ENCODE peak calls at places on chromosomes 16 and 17, in four cellular contexts. One of them, this sample, is unnamed.

GRCh38 chr17:909642-910323 is 69.8 kb downstream of the NXN start:
- DNase-seq in IMR-90: no peak
- DNase-seq in fibroblast of lung: no peak
- DNase-seq in HCT116: no peak
- DNase-seq in this sample: no peak

GRCh38 chr16:79752421-79752820 is 151.9 kb upstream of the MAF start:
- DNase-seq in IMR-90: no peak
- DNase-seq in fibroblast of lung: peak
- DNase-seq in HCT116: no peak
- DNase-seq in this sample: no peak

GRCh38 chr16:29784157-29784556 is 6.1 kb downstream of the ZG16 start:
- DNase-seq in IMR-90: no peak
- DNase-seq in fibroblast of lung: no peak
- DNase-seq in HCT116: no peak
- DNase-seq in this sample: no peak

GRCh38 chr17:42163113-42163512 is 8.3 kb upstream of the RAB5C start:
- DNase-seq in IMR-90: no peak
- DNase-seq in fibroblast of lung: no peak
- DNase-seq in HCT116: peak
- DNase-seq in this sample: peak

GRCh38 chr17:19319771-19320505 is 42.6 kb downstream of the B9D1 start:
- DNase-seq in IMR-90: no peak
- DNase-seq in fibroblast of lung: no peak
- DNase-seq in HCT116: no peak
- DNase-seq in this sample: no peak

GRCh38 chr17:39236383-39236927 is 10.7 kb upstream of the STAC2 start:
- DNase-seq in IMR-90: no peak
- DNase-seq in fibroblast of lung: no peak
- DNase-seq in HCT116: no peak
- DNase-seq in this sample: no peak

GRCh38 chr16:14193316-14193871 is 122.3 kb downstream of the MRTFB start:
- DNase-seq in IMR-90: no peak
- DNase-seq in fibroblast of lung: no peak
- DNase-seq in HCT116: no peak
- DNase-seq in this sample: no peak

GRCh38 chr17:2233441-2233947 is 70.1 kb downstream of the SMG6 start:
- DNase-seq in IMR-90: peak
- DNase-seq in fibroblast of lung: peak
- DNase-seq in HCT116: no peak
- DNase-seq in this sample: no peak

GRCh38 chr17:59331929-59332889 is 754 bp downstream of the YPEL2 start:
- DNase-seq in IMR-90: no peak
- DNase-seq in fibroblast of lung: no peak
- DNase-seq in HCT116: no peak
- DNase-seq in this sample: peak

GRCh38 chr16:89003831-89004208 is 26.8 kb upstream of the CBFA2T3 start:
- DNase-seq in IMR-90: no peak
- DNase-seq in fibroblast of lung: no peak
- DNase-seq in HCT116: no peak
- DNase-seq in this sample: no peak

GRCh38 chr16:12145918-12146317 is 169.4 kb downstream of the SNX29 start:
- DNase-seq in IMR-90: peak
- DNase-seq in fibroblast of lung: no peak
- DNase-seq in HCT116: no peak
- DNase-seq in this sample: no peak

GRCh38 chr16:25734473-25735100 is 42.8 kb downstream of the HS3ST4 start:
- DNase-seq in IMR-90: no peak
- DNase-seq in fibroblast of lung: no peak
- DNase-seq in HCT116: no peak
- DNase-seq in this sample: no peak

GRCh38 chr17:8162232-8162996 is at the start of gene VAMP2:
- DNase-seq in IMR-90: peak
- DNase-seq in fibroblast of lung: peak
- DNase-seq in HCT116: no peak
- DNase-seq in this sample: peak

GRCh38 chr16:3472878-3473595 is 22.3 kb downstream of the C16orf90 start:
- DNase-seq in IMR-90: no peak
- DNase-seq in fibroblast of lung: peak
- DNase-seq in HCT116: no peak
- DNase-seq in this sample: no peak

GRCh38 chr17:17109231-17109630 is 67.0 kb downstream of the MPRIP start:
- DNase-seq in IMR-90: no peak
- DNase-seq in fibroblast of lung: no peak
- DNase-seq in HCT116: no peak
- DNase-seq in this sample: no peak

GRCh38 chr16:84658690-84659089 is 10.4 kb downstream of the KLHL36 start:
- DNase-seq in IMR-90: no peak
- DNase-seq in fibroblast of lung: no peak
- DNase-seq in HCT116: no peak
- DNase-seq in this sample: no peak

GRCh38 chr17:49067163-49067562 is 65.4 kb upstream of the B4GALNT2 start:
- DNase-seq in IMR-90: no peak
- DNase-seq in fibroblast of lung: no peak
- DNase-seq in HCT116: no peak
- DNase-seq in this sample: peak

GRCh38 chr16:88759245-88759975 is 25.6 kb downstream of the PIEZO1 start:
- DNase-seq in IMR-90: peak
- DNase-seq in fibroblast of lung: peak
- DNase-seq in HCT116: no peak
- DNase-seq in this sample: peak

GRCh38 chr17:40194821-40195220 is 17.6 kb downstream of the RAPGEFL1 start:
- DNase-seq in IMR-90: no peak
- DNase-seq in fibroblast of lung: no peak
- DNase-seq in HCT116: no peak
- DNase-seq in this sample: no peak

GRCh38 chr16:89256651-89257254 is 39.2 kb downstream of the ZNF778 start:
- DNase-seq in IMR-90: peak
- DNase-seq in fibroblast of lung: peak
- DNase-seq in HCT116: no peak
- DNase-seq in this sample: peak

GRCh38 chr16:53899471-53899870 is 195.5 kb downstream of the FTO start:
- DNase-seq in IMR-90: no peak
- DNase-seq in fibroblast of lung: no peak
- DNase-seq in HCT116: no peak
- DNase-seq in this sample: no peak

GRCh38 chr17:40550608-40551007 is 14.7 kb downstream of the CCR7 start:
- DNase-seq in IMR-90: peak
- DNase-seq in fibroblast of lung: peak
- DNase-seq in HCT116: no peak
- DNase-seq in this sample: no peak

GRCh38 chr17:42586514-42587230 is 9.1 kb upstream of the PSMC3IP start:
- DNase-seq in IMR-90: no peak
- DNase-seq in fibroblast of lung: no peak
- DNase-seq in HCT116: no peak
- DNase-seq in this sample: no peak

GRCh38 chr17:39094607-39095308 is 56.7 kb downstream of the PLXDC1 start:
- DNase-seq in IMR-90: no peak
- DNase-seq in fibroblast of lung: no peak
- DNase-seq in HCT116: no peak
- DNase-seq in this sample: no peak

GRCh38 chr16:71882505-71883192 is 1.3 kb downstream of the ZNF821 start:
- DNase-seq in IMR-90: peak
- DNase-seq in fibroblast of lung: peak
- DNase-seq in HCT116: peak
- DNase-seq in this sample: peak

GRCh38 chr16:674214-674881 is 1.1 kb upstream of the RHBDL1 start:
- DNase-seq in IMR-90: no peak
- DNase-seq in fibroblast of lung: no peak
- DNase-seq in HCT116: no peak
- DNase-seq in this sample: no peak

GRCh38 chr17:28466521-28467048 is 6.9 kb upstream of the SLC13A2 start:
- DNase-seq in IMR-90: no peak
- DNase-seq in fibroblast of lung: no peak
- DNase-seq in HCT116: no peak
- DNase-seq in this sample: no peak

GRCh38 chr17:79000396-79001189 is 9.0 kb downstream of the CANT1 start:
- DNase-seq in IMR-90: no peak
- DNase-seq in fibroblast of lung: no peak
- DNase-seq in HCT116: no peak
- DNase-seq in this sample: no peak

GRCh38 chr17:80261895-80262279 is 1.2 kb downstream of the RNF213 start:
- DNase-seq in IMR-90: no peak
- DNase-seq in fibroblast of lung: no peak
- DNase-seq in HCT116: no peak
- DNase-seq in this sample: no peak
- H2AFZ ChIP-seq in IMR-90: peak
- H2AFZ ChIP-seq in fibroblast of lung: no peak
- H2AFZ ChIP-seq in HCT116: no peak
- H2AFZ ChIP-seq in this sample: no peak

GRCh38 chr17:5527647-5528250 is 41.4 kb downstream of the MIS12 start:
- DNase-seq in IMR-90: no peak
- DNase-seq in fibroblast of lung: no peak
- DNase-seq in HCT116: no peak
- DNase-seq in this sample: no peak
- H2AFZ ChIP-seq in IMR-90: peak
- H2AFZ ChIP-seq in fibroblast of lung: no peak
- H2AFZ ChIP-seq in HCT116: no peak
- H2AFZ ChIP-seq in this sample: no peak

DNA sequence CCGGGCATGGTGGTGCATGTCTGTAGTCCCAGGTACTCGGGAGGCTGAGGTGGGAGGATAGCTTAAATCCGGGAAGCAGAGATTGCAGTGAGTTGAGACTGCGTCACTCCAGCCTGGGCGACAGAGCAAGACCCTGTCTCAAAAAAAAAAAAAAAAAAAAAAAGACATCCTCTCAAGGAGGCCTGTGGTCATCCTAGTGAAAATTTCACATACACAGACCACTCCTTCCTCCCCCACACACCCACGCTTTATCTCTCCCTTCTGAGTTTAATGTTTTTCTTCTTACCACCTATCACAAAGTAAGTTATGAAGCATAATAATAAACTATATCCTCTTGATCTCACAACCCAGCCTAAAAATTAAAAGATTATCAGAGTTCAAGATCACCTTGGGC is 1.3 kb upstream of the NOL11 start:
- DNase-seq in IMR-90: no peak
- DNase-seq in fibroblast of lung: no peak
- DNase-seq in HCT116: no peak
- DNase-seq in this sample: no peak
- H2AFZ ChIP-seq in IMR-90: no peak
- H2AFZ ChIP-seq in fibroblast of lung: no peak
- H2AFZ ChIP-seq in HCT116: no peak
- H2AFZ ChIP-seq in this sample: no peak

DNA sequence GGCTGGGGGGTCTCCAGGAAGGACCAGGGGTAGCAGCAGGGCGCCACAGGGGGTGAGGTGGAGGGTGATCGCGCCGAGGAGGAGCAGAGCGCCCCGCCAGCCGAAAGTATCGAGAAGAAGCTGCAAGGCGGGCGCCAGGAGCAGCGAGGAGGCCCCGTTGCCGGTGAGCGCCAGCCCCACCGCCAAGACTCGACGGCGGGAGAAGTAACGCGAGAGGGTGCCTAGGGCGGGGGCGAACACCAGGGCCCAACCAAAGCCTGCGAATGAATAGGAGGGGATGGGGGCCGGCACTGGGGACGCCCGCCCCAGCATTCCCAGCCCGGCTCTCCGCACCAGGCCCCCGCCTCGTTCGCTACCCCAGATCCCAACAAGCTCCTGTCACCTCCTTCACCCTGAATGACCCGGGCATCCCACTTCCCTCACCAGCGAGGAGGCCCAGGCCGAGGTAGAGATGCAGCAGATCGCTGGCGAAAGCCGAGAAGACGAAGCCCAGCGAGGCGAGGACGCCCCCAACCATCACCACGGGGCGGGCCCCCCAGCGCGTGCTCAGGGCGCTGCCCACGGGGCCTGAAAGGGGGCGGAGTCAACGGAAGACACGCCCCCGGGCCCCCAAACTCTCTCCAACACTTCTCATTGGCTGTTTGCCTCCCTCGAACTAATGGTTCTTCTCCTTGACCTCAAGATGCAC is 1.2 kb downstream of the SLC16A11 start:
- DNase-seq in IMR-90: no peak
- DNase-seq in fibroblast of lung: no peak
- DNase-seq in HCT116: no peak
- DNase-seq in this sample: peak
- H2AFZ ChIP-seq in IMR-90: peak
- H2AFZ ChIP-seq in fibroblast of lung: no peak
- H2AFZ ChIP-seq in HCT116: no peak
- H2AFZ ChIP-seq in this sample: no peak

DNA sequence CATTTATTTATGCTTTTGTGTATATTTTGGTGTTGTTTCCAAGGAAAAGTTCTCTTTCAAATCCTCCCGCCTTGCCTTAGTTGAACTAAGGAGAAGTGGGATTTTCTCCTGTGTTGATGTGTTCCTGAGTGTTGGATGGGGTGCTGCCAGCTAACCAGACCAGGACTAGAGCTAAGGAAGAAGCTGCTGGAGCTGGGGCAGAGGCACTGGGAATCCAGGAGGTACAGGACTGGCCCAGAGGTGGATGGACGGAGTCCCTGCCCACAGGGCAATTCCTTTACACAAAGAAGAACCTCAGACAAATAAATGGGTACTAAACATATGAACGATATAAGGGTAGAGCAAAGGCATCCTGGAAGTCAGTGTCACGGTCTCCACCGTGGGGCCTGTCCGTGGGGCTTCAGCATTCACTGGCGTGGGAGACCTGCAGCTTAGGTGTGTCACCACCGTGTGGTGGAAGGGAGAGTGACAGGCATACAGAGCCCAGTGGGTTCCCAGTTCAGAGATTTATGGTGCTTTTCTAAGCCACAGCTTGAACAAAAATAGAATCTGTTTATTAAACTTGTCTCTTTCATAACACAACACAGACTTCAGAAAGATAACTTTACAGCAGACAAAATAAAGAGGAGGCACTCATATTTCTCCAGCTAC is 270.7 kb downstream of the NTN1 start:
- DNase-seq in IMR-90: peak
- DNase-seq in fibroblast of lung: peak
- DNase-seq in HCT116: no peak
- DNase-seq in this sample: peak
- H2AFZ ChIP-seq in IMR-90: no peak
- H2AFZ ChIP-seq in fibroblast of lung: no peak
- H2AFZ ChIP-seq in HCT116: no peak
- H2AFZ ChIP-seq in this sample: no peak

GRCh38 chr17:13920413-13920812 is 148.9 kb upstream of the COX10 start:
- DNase-seq in IMR-90: no peak
- DNase-seq in fibroblast of lung: no peak
- DNase-seq in HCT116: no peak
- DNase-seq in this sample: no peak

GRCh38 chr17:13919818-13920217 is 149.5 kb upstream of the COX10 start:
- DNase-seq in IMR-90: no peak
- DNase-seq in fibroblast of lung: no peak
- DNase-seq in HCT116: no peak
- DNase-seq in this sample: no peak

GRCh38 chr17:13921841-13922776 is 147.2 kb upstream of the COX10 start:
- DNase-seq in IMR-90: no peak
- DNase-seq in fibroblast of lung: no peak
- DNase-seq in HCT116: no peak
- DNase-seq in this sample: no peak

GRCh38 chr17:13925579-13925978 is 143.7 kb upstream of the COX10 start:
- DNase-seq in IMR-90: no peak
- DNase-seq in fibroblast of lung: peak
- DNase-seq in HCT116: no peak
- DNase-seq in this sample: no peak

GRCh38 chr17:13922885-13923284 is 146.4 kb upstream of the COX10 start:
- DNase-seq in IMR-90: no peak
- DNase-seq in fibroblast of lung: no peak
- DNase-seq in HCT116: no peak
- DNase-seq in this sample: no peak
- H2AFZ ChIP-seq in IMR-90: no peak
- H2AFZ ChIP-seq in fibroblast of lung: no peak
- H2AFZ ChIP-seq in HCT116: no peak
- H2AFZ ChIP-seq in this sample: no peak

This sample was measured in neural progenitor cell.